ENCODE peak calls at places on chromosomes 11 and 22, in nine cellular contexts. H is effector memory CD4-positive, alpha-beta T cell; N is CD8-positive, alpha-beta memory T cell; Z is astrocyte of the cerebellum; J is cardiac muscle cell; G is naive thymus-derived CD4-positive, alpha-beta T cell; D is A673; L is WERI-Rb-1; S is GM23338. W is an unnamed sample.
A peak's percentile ranks its signal among the peaks of the same experiment; 100 is the strongest.

GRCh38 chr11:61153593-61154090 is 7.6 kb downstream of the VPS37C start:
- DNase-seq in H (no peak), L (no peak), Z (no peak), J (peak; percentile 36), D (no peak), N (no peak), S (peak; percentile 36), G (no peak), W (no peak)

GRCh38 chr22:46381142-46381541 is 45.6 kb downstream of the TRMU start:
- DNase-seq in N (no peak), Z (no peak), G (no peak), L (peak; percentile 48), J (peak; percentile 9), H (no peak), D (no peak), S (no peak), W (no peak)

GRCh38 chr11:69807416-69807815 is 11.8 kb downstream of the FGF3 start:
- DNase-seq in N (no peak), H (no peak), G (no peak), Z (no peak), L (no peak), D (no peak), S (no peak), J (no peak), W (no peak)

GRCh38 chr11:64865286-64866172 is 12.9 kb downstream of the EHD1 start:
- DNase-seq in N (no peak), L (no peak), D (no peak), J (peak; percentile 30), G (no peak), S (no peak), Z (peak; percentile 80), H (no peak), W (no peak)

GRCh38 chr11:68998390-68998911 is 14.6 kb downstream of the MRGPRF start:
- DNase-seq in N (no peak), G (no peak), L (peak; percentile 55), D (peak; percentile 73), Z (no peak), H (no peak), J (peak; percentile 54), S (no peak), W (peak; percentile 44)

GRCh38 chr11:73197348-73197747 is 20.7 kb upstream of the P2RY2 start:
- DNase-seq in D (no peak), L (no peak), S (no peak), G (no peak), N (no peak), Z (no peak), J (no peak), H (no peak), W (no peak)

GRCh38 chr22:32764330-32765116 is 37.0 kb upstream of the TIMP3 start:
- DNase-seq in Z (no peak), D (no peak), N (no peak), G (no peak), J (peak; percentile 94), S (peak; percentile 41), L (peak; percentile 51), H (no peak), W (peak; percentile 73)

GRCh38 chr11:132402056-132402684 is 1031.8 kb downstream of the NTM start:
- DNase-seq in S (peak; percentile 79), N (no peak), J (peak; percentile 30), G (no peak), D (peak; percentile 68), L (peak; percentile 65), H (no peak), Z (peak; percentile 20), W (no peak)

GRCh38 chr11:65013130-65013691 is 749 bp upstream of the ARL2 start:
- DNase-seq in L (peak; percentile 93), J (peak; percentile 91), H (peak; percentile 77), G (no peak), S (peak; percentile 94), N (peak; percentile 85), D (no peak), Z (peak; percentile 52), W (peak; percentile 96)

GRCh38 chr22:18090286-18090685 is 12.5 kb downstream of the PEX26 start:
- DNase-seq in G (no peak), L (no peak), Z (no peak), N (no peak), S (no peak), J (no peak), D (no peak), H (no peak), W (no peak)

GRCh38 chr22:18091478-18091877 is 13.7 kb downstream of the PEX26 start:
- DNase-seq in S (no peak), D (no peak), Z (no peak), N (no peak), J (no peak), L (no peak), G (no peak), H (no peak), W (no peak)

GRCh38 chr22:18088825-18089568 is 11.2 kb downstream of the PEX26 start:
- DNase-seq in G (no peak), N (no peak), Z (no peak), H (no peak), S (no peak), L (no peak), D (no peak), J (no peak), W (no peak)

GRCh38 chr22:18093661-18094060 is 15.9 kb downstream of the PEX26 start:
- DNase-seq in J (no peak), Z (no peak), N (no peak), D (no peak), G (no peak), H (no peak), S (no peak), L (no peak), W (no peak)

GRCh38 chr22:18091916-18092526 is 14.2 kb downstream of the PEX26 start:
- DNase-seq in G (no peak), Z (peak; percentile 41), S (no peak), J (peak; percentile 93), D (peak; percentile 57), L (no peak), N (peak; percentile 20), H (peak; percentile 10), W (peak; percentile 91)
- H3K4me3 ChIP-seq in G (peak overlapping the region; percentile 28), Z (peak overlapping the region; percentile 12), S (no peak overlapping the region), J (no peak overlapping the region), D (no peak overlapping the region), L (no peak overlapping the region), N (peak overlapping the region; percentile 39), H (peak overlapping the region; percentile 30), W (no peak overlapping the region)

GRCh38 chr11:56234155-56234554 is at the start of gene OR5T2:
- DNase-seq in D (no peak), J (no peak), Z (no peak), H (no peak), L (no peak), G (no peak), S (no peak), N (no peak), W (no peak)
- H3K4me3 ChIP-seq in D (no peak within 1 kb of the TSS), J (no peak within 1 kb of the TSS), Z (no peak within 1 kb of the TSS), H (no peak within 1 kb of the TSS), L (no peak within 1 kb of the TSS), G (no peak within 1 kb of the TSS), S (no peak within 1 kb of the TSS), N (no peak within 1 kb of the TSS), W (no peak within 1 kb of the TSS)

DNA sequence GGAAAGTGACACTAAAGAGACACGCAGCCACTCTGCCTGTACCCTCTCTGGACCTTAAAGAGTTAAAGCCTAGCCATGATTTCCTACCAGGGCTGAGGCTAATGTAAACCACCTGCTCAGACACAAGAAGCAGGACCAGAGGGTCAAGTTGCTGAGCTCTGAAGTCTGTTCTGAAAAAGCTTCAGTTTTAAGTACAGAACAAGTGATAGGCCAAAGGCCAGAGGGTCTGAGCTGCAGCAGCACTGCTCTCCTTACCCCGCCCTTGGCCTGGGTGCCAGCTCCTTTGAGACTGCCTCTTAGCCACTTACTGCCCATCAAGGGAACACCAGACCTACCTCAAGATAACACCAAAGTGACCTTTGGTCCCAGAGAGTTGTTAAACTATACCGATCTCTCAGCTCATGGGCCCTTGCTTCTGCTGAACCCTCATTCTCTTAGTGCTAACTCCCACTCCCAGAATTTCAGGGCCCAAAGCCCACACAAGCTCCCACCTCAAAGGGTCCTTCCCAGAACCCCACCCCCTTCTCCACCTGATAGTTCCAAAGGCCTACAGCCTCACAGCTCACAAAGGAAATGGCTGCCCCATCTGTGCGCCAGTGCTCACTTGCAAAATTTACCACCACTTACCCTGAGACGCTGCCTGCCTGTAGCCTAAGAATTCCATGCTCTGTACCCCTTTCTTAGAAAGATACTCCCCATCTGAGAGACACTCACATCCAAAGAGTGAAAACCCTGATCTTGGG is 40.6 kb downstream of the IL18BP start:
- DNase-seq in S (peak; percentile 19), N (no peak), J (peak; percentile 27), D (no peak), H (no peak), L (no peak), Z (no peak), G (peak; percentile 10), W (no peak)
- H3K4me3 ChIP-seq in S (peak overlapping the region; percentile 51), N (peak overlapping the region; percentile 68), J (peak overlapping the region; percentile 65), D (peak overlapping the region; percentile 51), H (peak overlapping the region; percentile 75), L (no peak overlapping the region), Z (peak overlapping the region; percentile 78), G (peak overlapping the region; percentile 89), W (peak overlapping the region; percentile 30)

GRCh38 chr11:45662096-45662664 is 3.2 kb downstream of the CHST1 start:
- DNase-seq in H (no peak), N (no peak), L (no peak), G (no peak), J (no peak), Z (no peak), S (no peak), D (peak; percentile 50), W (peak; percentile 57)

GRCh38 chr11:45664376-45665205 is 831 bp downstream of the CHST1 start:
- DNase-seq in L (no peak), H (no peak), N (no peak), Z (no peak), D (peak; percentile 38), G (no peak), S (peak; percentile 58), J (no peak), W (peak; percentile 78)

GRCh38 chr11:45663486-45664375 is 1.7 kb downstream of the CHST1 start:
- DNase-seq in L (no peak), J (no peak), D (no peak), H (no peak), N (no peak), G (no peak), Z (no peak), S (no peak), W (no peak)

GRCh38 chr11:45661417-45662055 is 3.9 kb downstream of the CHST1 start:
- DNase-seq in D (no peak), G (no peak), S (no peak), L (no peak), Z (no peak), N (no peak), J (no peak), H (no peak), W (peak; percentile 29)

DNA sequence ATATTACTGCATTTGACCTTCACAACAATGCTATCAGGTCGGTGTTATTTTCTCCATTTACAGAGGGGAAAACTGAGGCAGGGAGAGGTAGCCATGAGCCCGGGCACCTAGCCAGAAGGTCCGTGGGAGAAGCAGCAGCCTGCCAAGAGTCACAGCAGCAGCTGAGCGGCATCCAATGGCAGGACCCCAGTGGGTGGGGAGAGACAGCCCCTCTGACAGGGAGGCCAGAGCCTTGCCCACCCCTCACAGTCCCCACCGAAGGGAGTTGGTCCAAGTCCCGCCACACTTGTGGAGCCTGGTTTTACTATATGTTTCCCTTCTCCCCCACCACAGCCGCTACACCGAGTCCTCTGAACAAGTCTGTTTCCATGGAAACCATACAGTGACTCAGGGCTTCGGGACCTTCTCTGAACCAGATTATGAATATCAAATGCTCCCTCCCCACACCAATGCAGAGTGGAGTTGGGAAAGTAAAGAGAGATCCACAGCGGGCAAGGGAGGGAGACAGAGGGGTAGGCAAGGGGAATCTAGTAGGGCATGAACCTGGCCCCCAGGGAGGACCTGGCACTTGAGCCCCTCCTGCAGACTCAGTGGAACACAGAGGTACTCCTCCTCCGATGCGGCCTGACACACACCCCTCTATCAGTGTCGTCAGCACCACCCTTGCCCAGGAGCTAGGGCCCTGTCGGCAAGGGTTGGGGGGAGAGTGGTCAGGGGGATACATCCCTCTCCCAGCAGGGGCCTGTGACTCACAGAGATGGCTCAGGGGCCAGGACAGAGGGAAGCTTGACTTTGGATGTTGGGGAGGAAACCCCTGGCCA is 2.5 kb downstream of the CHST1 start:
- DNase-seq in J (peak; percentile 94), L (no peak), N (no peak), D (peak; percentile 95), S (peak; percentile 44), H (no peak), G (no peak), Z (peak; percentile 76), W (peak; percentile 68)
- H3K4me3 ChIP-seq in J (no peak overlapping the region), L (no peak overlapping the region), N (no peak overlapping the region), D (peak overlapping the region; percentile 63), S (no peak overlapping the region), H (no peak overlapping the region), G (no peak overlapping the region), Z (no peak overlapping the region), W (no peak overlapping the region)

W was measured in aorta.